ENCODE peak calls at places on chromosomes 11 and 22, in ten cellular contexts. One of them, this sample, is unnamed.

GRCh38 chr11:109851780-109852390 is 241.3 kb upstream of the ZC3H12C start:
- DNase-seq in DMS79: no peak
- DNase-seq in NCI-H82: no peak
- DNase-seq in fibroblast of lung: peak
- DNase-seq in T-helper 17 cell: no peak
- DNase-seq in stomach: no peak
- DNase-seq in lower lobe of right lung: no peak
- DNase-seq in HFFc6: no peak
- DNase-seq in naive thymus-derived CD8-positive, alpha-beta T cell: no peak
- DNase-seq in NCI-H1436: no peak
- DNase-seq in this sample: no peak

GRCh38 chr11:2077061-2077802 is 62.0 kb downstream of the IGF2 start:
- DNase-seq in DMS79: peak
- DNase-seq in NCI-H82: no peak
- DNase-seq in fibroblast of lung: peak
- DNase-seq in T-helper 17 cell: no peak
- DNase-seq in stomach: peak
- DNase-seq in lower lobe of right lung: no peak
- DNase-seq in HFFc6: peak
- DNase-seq in naive thymus-derived CD8-positive, alpha-beta T cell: no peak
- DNase-seq in NCI-H1436: no peak
- DNase-seq in this sample: no peak

GRCh38 chr11:69986421-69987229 is 91.5 kb upstream of the ANO1 start:
- DNase-seq in DMS79: no peak
- DNase-seq in NCI-H82: no peak
- DNase-seq in fibroblast of lung: no peak
- DNase-seq in T-helper 17 cell: no peak
- DNase-seq in stomach: no peak
- DNase-seq in lower lobe of right lung: no peak
- DNase-seq in HFFc6: no peak
- DNase-seq in naive thymus-derived CD8-positive, alpha-beta T cell: no peak
- DNase-seq in NCI-H1436: no peak
- DNase-seq in this sample: no peak

GRCh38 chr11:16512163-16512562 is 155.8 kb upstream of the SOX6 start:
- DNase-seq in DMS79: no peak
- DNase-seq in NCI-H82: no peak
- DNase-seq in fibroblast of lung: peak
- DNase-seq in T-helper 17 cell: no peak
- DNase-seq in stomach: no peak
- DNase-seq in lower lobe of right lung: no peak
- DNase-seq in HFFc6: no peak
- DNase-seq in naive thymus-derived CD8-positive, alpha-beta T cell: no peak
- DNase-seq in NCI-H1436: no peak
- DNase-seq in this sample: no peak

GRCh38 chr11:111402411-111402810 is 23.3 kb upstream of the POU2AF1 start:
- DNase-seq in DMS79: peak
- DNase-seq in NCI-H82: no peak
- DNase-seq in fibroblast of lung: no peak
- DNase-seq in T-helper 17 cell: no peak
- DNase-seq in stomach: peak
- DNase-seq in lower lobe of right lung: no peak
- DNase-seq in HFFc6: no peak
- DNase-seq in naive thymus-derived CD8-positive, alpha-beta T cell: no peak
- DNase-seq in NCI-H1436: no peak
- DNase-seq in this sample: no peak

GRCh38 chr11:117824571-117825537 is at the start of gene FXYD2:
- DNase-seq in DMS79: peak
- DNase-seq in NCI-H82: no peak
- DNase-seq in fibroblast of lung: no peak
- DNase-seq in T-helper 17 cell: no peak
- DNase-seq in stomach: peak
- DNase-seq in lower lobe of right lung: peak
- DNase-seq in HFFc6: no peak
- DNase-seq in naive thymus-derived CD8-positive, alpha-beta T cell: no peak
- DNase-seq in NCI-H1436: no peak
- DNase-seq in this sample: no peak

GRCh38 chr11:77101043-77101537 is 1.6 kb upstream of the OMP start:
- DNase-seq in DMS79: no peak
- DNase-seq in NCI-H82: peak
- DNase-seq in fibroblast of lung: no peak
- DNase-seq in T-helper 17 cell: no peak
- DNase-seq in stomach: no peak
- DNase-seq in lower lobe of right lung: peak
- DNase-seq in HFFc6: peak
- DNase-seq in naive thymus-derived CD8-positive, alpha-beta T cell: no peak
- DNase-seq in NCI-H1436: no peak
- DNase-seq in this sample: peak

GRCh38 chr22:32660292-32660691 is 141.2 kb upstream of the TIMP3 start:
- DNase-seq in DMS79: no peak
- DNase-seq in NCI-H82: peak
- DNase-seq in fibroblast of lung: peak
- DNase-seq in T-helper 17 cell: no peak
- DNase-seq in stomach: peak
- DNase-seq in lower lobe of right lung: peak
- DNase-seq in HFFc6: peak
- DNase-seq in naive thymus-derived CD8-positive, alpha-beta T cell: peak
- DNase-seq in NCI-H1436: peak
- DNase-seq in this sample: peak

GRCh38 chr11:129728571-129728970 is 87.1 kb upstream of the TMEM45B start:
- DNase-seq in DMS79: peak
- DNase-seq in NCI-H82: no peak
- DNase-seq in fibroblast of lung: no peak
- DNase-seq in T-helper 17 cell: no peak
- DNase-seq in stomach: peak
- DNase-seq in lower lobe of right lung: no peak
- DNase-seq in HFFc6: no peak
- DNase-seq in naive thymus-derived CD8-positive, alpha-beta T cell: no peak
- DNase-seq in NCI-H1436: peak
- DNase-seq in this sample: peak

GRCh38 chr11:11347583-11347982 is 5.5 kb downstream of the CSNK2A3 start:
- DNase-seq in DMS79: peak
- DNase-seq in NCI-H82: no peak
- DNase-seq in fibroblast of lung: peak
- DNase-seq in T-helper 17 cell: no peak
- DNase-seq in stomach: no peak
- DNase-seq in lower lobe of right lung: no peak
- DNase-seq in HFFc6: no peak
- DNase-seq in naive thymus-derived CD8-positive, alpha-beta T cell: no peak
- DNase-seq in NCI-H1436: no peak
- DNase-seq in this sample: no peak

GRCh38 chr11:34890089-34890488 is 26.1 kb downstream of the APIP start:
- DNase-seq in DMS79: no peak
- DNase-seq in NCI-H82: no peak
- DNase-seq in fibroblast of lung: no peak
- DNase-seq in T-helper 17 cell: no peak
- DNase-seq in stomach: no peak
- DNase-seq in lower lobe of right lung: no peak
- DNase-seq in HFFc6: no peak
- DNase-seq in naive thymus-derived CD8-positive, alpha-beta T cell: no peak
- DNase-seq in NCI-H1436: no peak
- DNase-seq in this sample: no peak

GRCh38 chr22:39405346-39406085 is 5.9 kb downstream of the TAB1 start:
- DNase-seq in DMS79: no peak
- DNase-seq in NCI-H82: no peak
- DNase-seq in fibroblast of lung: peak
- DNase-seq in T-helper 17 cell: no peak
- DNase-seq in stomach: no peak
- DNase-seq in lower lobe of right lung: no peak
- DNase-seq in HFFc6: peak
- DNase-seq in naive thymus-derived CD8-positive, alpha-beta T cell: no peak
- DNase-seq in NCI-H1436: no peak
- DNase-seq in this sample: no peak

GRCh38 chr11:83521647-83522596 is 235.8 kb upstream of the CCDC90B start:
- DNase-seq in DMS79: no peak
- DNase-seq in NCI-H82: peak
- DNase-seq in fibroblast of lung: peak
- DNase-seq in T-helper 17 cell: no peak
- DNase-seq in stomach: no peak
- DNase-seq in lower lobe of right lung: no peak
- DNase-seq in HFFc6: peak
- DNase-seq in naive thymus-derived CD8-positive, alpha-beta T cell: no peak
- DNase-seq in NCI-H1436: no peak
- DNase-seq in this sample: no peak

GRCh38 chr11:118878187-118878586 is 5.5 kb upstream of the CXCR5 start:
- DNase-seq in DMS79: no peak
- DNase-seq in NCI-H82: no peak
- DNase-seq in fibroblast of lung: no peak
- DNase-seq in T-helper 17 cell: no peak
- DNase-seq in stomach: no peak
- DNase-seq in lower lobe of right lung: no peak
- DNase-seq in HFFc6: no peak
- DNase-seq in naive thymus-derived CD8-positive, alpha-beta T cell: no peak
- DNase-seq in NCI-H1436: no peak
- DNase-seq in this sample: no peak

GRCh38 chr22:38202437-38203089 is 769 bp downstream of the MAFF start:
- DNase-seq in DMS79: no peak
- DNase-seq in NCI-H82: peak
- DNase-seq in fibroblast of lung: peak
- DNase-seq in T-helper 17 cell: peak
- DNase-seq in stomach: peak
- DNase-seq in lower lobe of right lung: peak
- DNase-seq in HFFc6: peak
- DNase-seq in naive thymus-derived CD8-positive, alpha-beta T cell: peak
- DNase-seq in NCI-H1436: peak
- DNase-seq in this sample: peak

GRCh38 chr11:10758959-10759358 is 7.9 kb downstream of the CTR9 start:
- DNase-seq in DMS79: no peak
- DNase-seq in NCI-H82: peak
- DNase-seq in fibroblast of lung: no peak
- DNase-seq in T-helper 17 cell: no peak
- DNase-seq in stomach: no peak
- DNase-seq in lower lobe of right lung: no peak
- DNase-seq in HFFc6: no peak
- DNase-seq in naive thymus-derived CD8-positive, alpha-beta T cell: no peak
- DNase-seq in NCI-H1436: no peak
- DNase-seq in this sample: no peak

GRCh38 chr11:68143310-68143689 is 22.1 kb upstream of the CHKA start:
- DNase-seq in DMS79: no peak
- DNase-seq in NCI-H82: no peak
- DNase-seq in fibroblast of lung: no peak
- DNase-seq in T-helper 17 cell: no peak
- DNase-seq in stomach: no peak
- DNase-seq in lower lobe of right lung: no peak
- DNase-seq in HFFc6: no peak
- DNase-seq in naive thymus-derived CD8-positive, alpha-beta T cell: no peak
- DNase-seq in NCI-H1436: no peak
- DNase-seq in this sample: no peak

GRCh38 chr11:112320668-112321067 is 60.0 kb upstream of the PLET1 start:
- DNase-seq in DMS79: peak
- DNase-seq in NCI-H82: peak
- DNase-seq in fibroblast of lung: peak
- DNase-seq in T-helper 17 cell: no peak
- DNase-seq in stomach: peak
- DNase-seq in lower lobe of right lung: peak
- DNase-seq in HFFc6: peak
- DNase-seq in naive thymus-derived CD8-positive, alpha-beta T cell: no peak
- DNase-seq in NCI-H1436: no peak
- DNase-seq in this sample: peak

GRCh38 chr11:127034973-127035372 is 34.4 kb upstream of the KIRREL3 start:
- DNase-seq in DMS79: no peak
- DNase-seq in NCI-H82: no peak
- DNase-seq in fibroblast of lung: no peak
- DNase-seq in T-helper 17 cell: no peak
- DNase-seq in stomach: no peak
- DNase-seq in lower lobe of right lung: no peak
- DNase-seq in HFFc6: no peak
- DNase-seq in naive thymus-derived CD8-positive, alpha-beta T cell: no peak
- DNase-seq in NCI-H1436: no peak
- DNase-seq in this sample: no peak

GRCh38 chr22:34161724-34162123 is 241.4 kb upstream of the LARGE1 start:
- DNase-seq in DMS79: no peak
- DNase-seq in NCI-H82: no peak
- DNase-seq in fibroblast of lung: no peak
- DNase-seq in T-helper 17 cell: no peak
- DNase-seq in stomach: no peak
- DNase-seq in lower lobe of right lung: no peak
- DNase-seq in HFFc6: no peak
- DNase-seq in naive thymus-derived CD8-positive, alpha-beta T cell: no peak
- DNase-seq in NCI-H1436: no peak
- DNase-seq in this sample: no peak

GRCh38 chr11:35584321-35584720 is 33.9 kb upstream of the FJX1 start:
- DNase-seq in DMS79: no peak
- DNase-seq in NCI-H82: no peak
- DNase-seq in fibroblast of lung: peak
- DNase-seq in T-helper 17 cell: no peak
- DNase-seq in stomach: no peak
- DNase-seq in lower lobe of right lung: no peak
- DNase-seq in HFFc6: peak
- DNase-seq in naive thymus-derived CD8-positive, alpha-beta T cell: no peak
- DNase-seq in NCI-H1436: no peak
- DNase-seq in this sample: no peak

GRCh38 chr11:73781303-73781702 is 6.4 kb upstream of the MRPL48 start:
- DNase-seq in DMS79: no peak
- DNase-seq in NCI-H82: no peak
- DNase-seq in fibroblast of lung: no peak
- DNase-seq in T-helper 17 cell: no peak
- DNase-seq in stomach: no peak
- DNase-seq in lower lobe of right lung: no peak
- DNase-seq in HFFc6: no peak
- DNase-seq in naive thymus-derived CD8-positive, alpha-beta T cell: no peak
- DNase-seq in NCI-H1436: no peak
- DNase-seq in this sample: no peak

GRCh38 chr11:36030707-36031365 is 87.0 kb downstream of the LDLRAD3 start:
- DNase-seq in DMS79: no peak
- DNase-seq in NCI-H82: no peak
- DNase-seq in fibroblast of lung: peak
- DNase-seq in T-helper 17 cell: no peak
- DNase-seq in stomach: no peak
- DNase-seq in lower lobe of right lung: no peak
- DNase-seq in HFFc6: peak
- DNase-seq in naive thymus-derived CD8-positive, alpha-beta T cell: no peak
- DNase-seq in NCI-H1436: no peak
- DNase-seq in this sample: no peak

GRCh38 chr11:69630009-69630870 is 10.7 kb upstream of the CCND1 start:
- DNase-seq in DMS79: no peak
- DNase-seq in NCI-H82: peak
- DNase-seq in fibroblast of lung: no peak
- DNase-seq in T-helper 17 cell: no peak
- DNase-seq in stomach: no peak
- DNase-seq in lower lobe of right lung: no peak
- DNase-seq in HFFc6: peak
- DNase-seq in naive thymus-derived CD8-positive, alpha-beta T cell: no peak
- DNase-seq in NCI-H1436: no peak
- DNase-seq in this sample: no peak

GRCh38 chr11:47412152-47412746 is 3.9 kb downstream of the SLC39A13 start:
- DNase-seq in DMS79: no peak
- DNase-seq in NCI-H82: peak
- DNase-seq in fibroblast of lung: no peak
- DNase-seq in T-helper 17 cell: peak
- DNase-seq in stomach: peak
- DNase-seq in lower lobe of right lung: peak
- DNase-seq in HFFc6: peak
- DNase-seq in naive thymus-derived CD8-positive, alpha-beta T cell: peak
- DNase-seq in NCI-H1436: no peak
- DNase-seq in this sample: peak

GRCh38 chr11:10618490-10618889 is 50.0 kb upstream of the LYVE1 start:
- DNase-seq in DMS79: no peak
- DNase-seq in NCI-H82: no peak
- DNase-seq in fibroblast of lung: peak
- DNase-seq in T-helper 17 cell: no peak
- DNase-seq in stomach: no peak
- DNase-seq in lower lobe of right lung: no peak
- DNase-seq in HFFc6: peak
- DNase-seq in naive thymus-derived CD8-positive, alpha-beta T cell: no peak
- DNase-seq in NCI-H1436: no peak
- DNase-seq in this sample: no peak

GRCh38 chr11:118930152-118930712 is 4.5 kb upstream of the BCL9L start:
- DNase-seq in DMS79: peak
- DNase-seq in NCI-H82: peak
- DNase-seq in fibroblast of lung: peak
- DNase-seq in T-helper 17 cell: peak
- DNase-seq in stomach: peak
- DNase-seq in lower lobe of right lung: peak
- DNase-seq in HFFc6: peak
- DNase-seq in naive thymus-derived CD8-positive, alpha-beta T cell: peak
- DNase-seq in NCI-H1436: peak
- DNase-seq in this sample: peak

GRCh38 chr22:39872548-39872947 is 21.0 kb downstream of the ENTHD1 start:
- DNase-seq in DMS79: no peak
- DNase-seq in NCI-H82: no peak
- DNase-seq in fibroblast of lung: no peak
- DNase-seq in T-helper 17 cell: no peak
- DNase-seq in stomach: no peak
- DNase-seq in lower lobe of right lung: no peak
- DNase-seq in HFFc6: no peak
- DNase-seq in naive thymus-derived CD8-positive, alpha-beta T cell: no peak
- DNase-seq in NCI-H1436: no peak
- DNase-seq in this sample: no peak